ENCODE peak calls at places on chromosomes 11 and 22, in eight cellular contexts. P, I, X, N, Q, M, C and B are unnamed samples.

GRCh38 chr11:22389526-22390282 is 51.5 kb downstream of the SLC17A6 start:
- DNase-seq in N (no peak), Q (no peak), I (no peak), X (no peak), P (no peak), M (no peak), C (no peak), B (no peak)

GRCh38 chr11:707817-708420 is 1.9 kb downstream of the EPS8L2 start:
- DNase-seq in N (no peak), C (peak), M (no peak), P (no peak), X (no peak), Q (no peak), I (peak), B (no peak)

GRCh38 chr11:86219291-86220193 is 25.0 kb upstream of the EED start:
- DNase-seq in Q (no peak), C (no peak), P (no peak), M (no peak), I (no peak), N (no peak), X (no peak), B (no peak)

GRCh38 chr11:105368711-105369110 is 229.1 kb upstream of the CARD18 start:
- DNase-seq in X (no peak), N (no peak), I (no peak), Q (peak), P (peak), C (no peak), M (no peak), B (no peak)

GRCh38 chr11:95193541-95193940 is 37.5 kb downstream of the SESN3 start:
- DNase-seq in M (no peak), C (no peak), N (no peak), Q (no peak), I (no peak), P (no peak), X (no peak), B (no peak)

GRCh38 chr11:36000616-36001190 is 56.8 kb downstream of the LDLRAD3 start:
- DNase-seq in N (no peak), I (no peak), Q (no peak), M (no peak), P (no peak), X (no peak), C (peak), B (peak)

GRCh38 chr11:110463153-110463552 is 33.4 kb downstream of the FDX1 start:
- DNase-seq in C (peak), P (peak), X (peak), M (no peak), I (peak), Q (peak), N (peak), B (no peak)

GRCh38 chr22:42769574-42770447 is 49.1 kb upstream of the A4GALT start:
- DNase-seq in C (peak), P (peak), X (peak), M (no peak), I (peak), N (peak), Q (peak), B (peak)

GRCh38 chr11:109423860-109424190 is 1.8 kb downstream of the C11orf87 start:
- DNase-seq in N (no peak), C (no peak), I (no peak), X (no peak), M (no peak), Q (no peak), P (no peak), B (no peak)

GRCh38 chr11:109423114-109423859 is 1.3 kb downstream of the C11orf87 start:
- DNase-seq in C (no peak), N (peak), X (no peak), Q (peak), M (no peak), I (no peak), P (peak), B (no peak)

GRCh38 chr11:109422755-109423113 is 744 bp downstream of the C11orf87 start:
- DNase-seq in N (peak), M (no peak), C (no peak), I (no peak), Q (peak), P (peak), X (no peak), B (no peak)

GRCh38 chr11:109424893-109425292 is 2.9 kb downstream of the C11orf87 start:
- DNase-seq in M (no peak), X (no peak), C (no peak), P (no peak), N (no peak), Q (no peak), I (no peak), B (no peak)

DNA sequence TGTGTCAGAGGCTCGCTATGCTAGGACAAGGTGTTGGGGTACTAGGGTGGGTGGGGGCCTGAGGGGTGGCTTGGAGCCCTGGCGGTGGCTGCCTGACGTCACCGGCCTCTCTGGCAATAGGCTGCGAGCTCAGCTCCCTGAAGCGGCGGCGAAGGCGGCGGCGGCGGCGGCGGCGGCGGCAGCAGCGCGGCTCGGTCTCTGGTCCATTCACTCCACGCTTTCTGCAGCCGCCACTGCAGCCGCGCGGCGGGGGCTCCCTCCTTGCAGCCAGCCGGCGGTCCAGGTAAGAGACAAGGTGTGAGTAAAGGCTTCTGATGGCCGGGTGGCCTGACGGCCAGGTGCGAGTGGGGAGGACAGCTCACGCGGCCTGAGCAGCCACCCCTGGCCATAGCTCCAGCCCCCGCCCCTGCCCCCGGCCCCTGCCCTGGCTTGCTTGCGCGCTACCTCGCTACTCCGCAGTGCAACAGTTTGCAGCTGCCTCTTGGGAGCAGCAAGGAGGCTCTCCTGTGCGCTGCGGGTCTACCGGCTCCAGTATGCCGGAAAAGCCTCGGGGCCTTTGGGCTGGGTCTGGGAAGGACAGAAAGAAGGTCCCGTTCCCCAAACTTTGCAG is at the start of gene C11orf87:
- DNase-seq in M (no peak), N (no peak), P (no peak), C (no peak), X (no peak), I (no peak), Q (peak), B (no peak)
- H3K4me3 ChIP-seq in M (peak), N (peak), P (peak), C (no peak), X (no peak), I (peak), Q (peak), B (no peak)

GRCh38 chr11:83070044-83070877 is 1.4 kb downstream of the RAB30 start:
- DNase-seq in M (no peak), C (peak), P (peak), Q (peak), X (peak), I (no peak), N (no peak), B (no peak)
- H3K4me3 ChIP-seq in M (peak), C (peak), P (peak), Q (peak), X (peak), I (peak), N (peak), B (peak)

DNA sequence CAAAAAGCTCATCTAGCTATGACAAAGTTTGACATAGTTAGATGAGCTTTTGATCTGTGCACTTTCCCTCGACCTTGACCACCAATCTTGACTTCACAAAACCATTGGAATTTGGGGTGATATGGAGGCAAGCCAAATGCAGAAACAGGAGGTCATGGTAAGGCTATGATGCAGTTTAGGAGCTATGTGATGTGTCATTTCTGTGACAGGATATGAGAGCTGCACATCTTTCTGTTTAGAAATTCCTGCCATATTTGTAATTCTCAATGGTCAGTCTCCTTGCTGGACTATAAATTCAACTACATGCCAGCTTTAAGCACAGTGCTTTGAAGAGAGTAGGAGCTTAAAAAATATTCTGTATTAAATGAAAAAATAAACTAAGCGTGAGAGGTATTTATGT is 12.9 kb downstream of the OR51B6 start:
- DNase-seq in X (no peak), P (peak), C (no peak), I (no peak), Q (peak), M (no peak), N (no peak), B (no peak)
- H3K4me3 ChIP-seq in X (no peak), P (no peak), C (no peak), I (no peak), Q (no peak), M (no peak), N (no peak), B (no peak)

GRCh38 chr11:66547662-66548009 is 933 bp downstream of the ACTN3 start:
- DNase-seq in Q (no peak), X (no peak), P (no peak), N (no peak), C (no peak), I (no peak), M (no peak), B (no peak)
- H3K4me3 ChIP-seq in Q (no peak), X (no peak), P (no peak), N (peak), C (no peak), I (no peak), M (no peak), B (no peak)

GRCh38 chr11:10898763-10899541 is 41.1 kb upstream of the ZBED5 start:
- DNase-seq in Q (no peak), I (no peak), X (no peak), N (peak), C (no peak), M (no peak), P (no peak), B (no peak)
- H3K4me3 ChIP-seq in Q (peak), I (no peak), X (no peak), N (peak), C (no peak), M (no peak), P (peak), B (no peak)

GRCh38 chr11:74685905-74686304 is 45.3 kb downstream of the CHRDL2 start:
- DNase-seq in M (no peak), N (peak), P (no peak), I (peak), C (no peak), Q (no peak), X (peak), B (no peak)

GRCh38 chr11:74685338-74685737 is 45.9 kb downstream of the CHRDL2 start:
- DNase-seq in C (no peak), P (no peak), Q (no peak), I (no peak), X (no peak), N (no peak), M (no peak), B (no peak)

GRCh38 chr11:74686792-74687191 is 44.4 kb downstream of the CHRDL2 start:
- DNase-seq in X (peak), M (no peak), Q (peak), P (peak), C (no peak), I (no peak), N (peak), B (no peak)

GRCh38 chr11:74689666-74690065 is 41.6 kb downstream of the CHRDL2 start:
- DNase-seq in C (no peak), M (no peak), I (no peak), N (no peak), Q (peak), P (no peak), X (no peak), B (no peak)

DNA sequence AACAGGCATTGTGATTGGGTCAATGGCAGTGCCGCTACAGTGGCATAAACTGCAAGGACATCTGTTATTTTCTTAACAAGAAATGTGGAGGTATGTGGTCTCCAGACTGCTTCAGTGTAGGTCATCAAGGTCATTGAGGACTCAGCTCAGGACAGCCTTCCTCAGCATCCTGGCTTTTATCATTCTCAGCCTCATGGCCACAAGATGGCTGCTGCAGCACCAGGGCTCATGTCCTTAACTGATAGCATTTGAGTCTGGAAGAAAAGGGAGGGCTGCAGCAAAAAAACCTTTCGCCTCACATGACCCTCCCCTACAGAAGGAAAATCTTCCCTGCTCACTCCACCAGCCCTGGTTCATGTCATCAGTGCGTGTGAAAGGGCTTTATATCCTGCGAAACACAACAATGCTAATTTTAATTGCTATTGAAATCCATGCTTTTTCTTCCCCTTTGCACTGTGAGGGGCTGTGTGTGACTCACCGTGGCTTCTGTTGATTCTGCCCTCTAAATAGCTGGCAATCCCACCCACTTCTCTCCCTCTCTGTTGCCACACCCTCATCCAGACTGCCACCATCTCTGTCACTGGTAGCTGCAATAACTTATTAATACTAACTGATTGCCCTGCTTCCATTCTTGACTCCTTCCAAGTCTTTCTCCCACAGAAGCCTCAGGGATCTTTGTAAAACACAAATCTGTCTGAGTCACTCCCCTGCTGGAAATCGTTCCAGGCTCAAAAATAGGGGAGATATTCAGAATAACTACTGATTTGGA is 43.8 kb downstream of the CHRDL2 start:
- DNase-seq in C (no peak), N (peak), Q (peak), P (no peak), M (no peak), X (peak), I (no peak), B (no peak)
- H3K4me3 ChIP-seq in C (no peak), N (no peak), Q (no peak), P (no peak), M (no peak), X (no peak), I (no peak), B (no peak)

GRCh38 chr22:50121202-50121740 is 31.5 kb downstream of the MOV10L1 start:
- DNase-seq in C (no peak), P (no peak), X (no peak), N (no peak), Q (no peak), I (no peak), M (no peak), B (no peak)

GRCh38 chr22:50119169-50119767 is 29.5 kb downstream of the MOV10L1 start:
- DNase-seq in X (no peak), N (no peak), I (no peak), Q (no peak), M (no peak), P (no peak), C (no peak), B (no peak)

GRCh38 chr22:50118557-50119168 is 28.9 kb downstream of the MOV10L1 start:
- DNase-seq in N (no peak), I (no peak), C (peak), X (peak), P (peak), M (no peak), Q (peak), B (no peak)

GRCh38 chr22:50118129-50118528 is 28.3 kb downstream of the MOV10L1 start:
- DNase-seq in P (no peak), Q (no peak), C (no peak), M (no peak), X (no peak), I (no peak), N (no peak), B (no peak)

GRCh38 chr22:50119768-50120251 is 30.0 kb downstream of the MOV10L1 start:
- DNase-seq in M (no peak), X (no peak), P (peak), N (no peak), C (no peak), Q (peak), I (no peak), B (no peak)
- H3K4me3 ChIP-seq in M (no peak), X (no peak), P (no peak), N (no peak), C (no peak), Q (no peak), I (no peak), B (no peak)

GRCh38 chr11:68214173-68215086 is 1.3 kb upstream of the KMT5B start:
- DNase-seq in Q (no peak), M (no peak), C (no peak), N (peak), P (no peak), I (peak), X (no peak), B (no peak)

GRCh38 chr11:68213135-68213515 is at the start of gene KMT5B:
- DNase-seq in Q (peak), N (no peak), I (peak), X (peak), P (peak), C (peak), M (no peak), B (no peak)

GRCh38 chr11:68212421-68213134 is 518 bp downstream of the KMT5B start:
- DNase-seq in I (peak), P (peak), X (peak), Q (peak), N (peak), M (no peak), C (peak), B (peak)

GRCh38 chr11:68215087-68215445 is 2.0 kb upstream of the KMT5B start:
- DNase-seq in C (no peak), P (no peak), X (no peak), M (no peak), Q (no peak), I (no peak), N (no peak), B (no peak)

GRCh38 chr11:68213555-68214172 is 568 bp upstream of the KMT5B start:
- DNase-seq in N (peak), P (peak), X (peak), Q (peak), C (peak), M (no peak), I (peak), B (peak)
- H3K4me3 ChIP-seq in N (peak), P (peak), X (peak), Q (peak), C (peak), M (peak), I (peak), B (peak)

DNA sequence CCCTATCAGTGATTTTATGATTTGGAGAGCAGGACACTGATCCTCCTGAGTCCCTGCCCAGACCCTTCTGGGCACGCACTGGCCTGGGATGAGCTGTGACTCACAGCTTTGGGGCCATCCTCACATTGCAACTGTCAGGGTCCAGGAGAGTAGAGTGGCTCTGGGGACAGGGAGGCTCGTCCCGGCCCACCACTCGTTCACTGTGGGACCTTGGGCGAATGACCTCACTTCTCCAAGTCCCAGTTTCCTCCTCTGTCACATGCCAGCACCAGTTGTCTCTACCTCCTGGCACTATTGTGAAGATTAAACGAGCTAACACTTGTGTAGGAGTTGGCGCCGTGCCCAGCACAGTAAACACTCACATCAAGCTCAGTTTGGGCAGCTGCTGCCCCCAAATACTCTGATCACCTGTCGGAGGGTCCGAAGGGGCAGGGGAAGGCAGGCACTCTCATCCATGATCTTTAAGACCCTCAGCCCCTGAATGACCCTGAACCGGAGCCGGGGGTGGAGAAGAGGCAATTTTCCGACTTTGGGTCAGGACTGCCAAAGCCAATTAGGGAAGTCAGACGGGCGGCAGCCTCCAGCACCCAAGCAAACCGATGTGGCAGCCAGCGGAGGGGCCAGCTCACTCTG is 235.1 kb downstream of the MIAT start:
- DNase-seq in I (no peak), X (no peak), N (no peak), C (peak), M (no peak), Q (no peak), P (no peak), B (no peak)
- H3K4me3 ChIP-seq in I (no peak), X (no peak), N (no peak), C (no peak), M (no peak), Q (no peak), P (no peak), B (no peak)